ENCODE peak calls at places on chromosomes 1 and 21, in four cellular contexts. F is IMR-90, B is K562, L is A549. G is an unnamed sample.

GRCh38 chr1:208235983-208236761 is 8.0 kb downstream of the PLXNA2 start:
- DNase-seq in F (peak), B (peak), L (no peak), G (peak)

GRCh38 chr1:241716915-241717651 is 65.0 kb downstream of the WDR64 start:
- DNase-seq in F (no peak), B (no peak), L (no peak), G (no peak)

GRCh38 chr1:9166289-9167235 is 37.7 kb upstream of the GPR157 start:
- DNase-seq in F (peak), B (no peak), L (no peak), G (no peak)

GRCh38 chr1:22056043-22056442 is 3.5 kb downstream of the CDC42 start:
- DNase-seq in F (peak), B (no peak), L (no peak), G (no peak)

GRCh38 chr1:18923721-18924610 is 21.6 kb upstream of the ALDH4A1 start:
- DNase-seq in F (peak), B (no peak), L (no peak), G (no peak)

GRCh38 chr1:12435639-12436344 is 182.2 kb downstream of the DHRS3 start:
- DNase-seq in F (peak), B (no peak), L (no peak), G (no peak)

GRCh38 chr1:115643219-115643618 is 1.4 kb downstream of the VANGL1 start:
- DNase-seq in F (no peak), B (peak), L (no peak), G (no peak)

GRCh38 chr1:66364578-66365391 is 169.2 kb upstream of the SGIP1 start:
- DNase-seq in F (peak), B (no peak), L (no peak), G (no peak)

GRCh38 chr1:200428482-200429205 is 18.8 kb upstream of the ZNF281 start:
- DNase-seq in F (peak), B (no peak), L (no peak), G (no peak)

GRCh38 chr1:168085401-168085872 is 51.3 kb downstream of the GPR161 start:
- DNase-seq in F (no peak), B (peak), L (no peak), G (no peak)

GRCh38 chr1:34425785-34426184 is 249.1 kb downstream of the C1orf94 start:
- DNase-seq in F (no peak), B (no peak), L (no peak), G (no peak)

GRCh38 chr1:230273141-230273710 is 152.9 kb downstream of the PGBD5 start:
- DNase-seq in F (no peak), B (no peak), L (no peak), G (no peak)

GRCh38 chr1:26159113-26160039 is 497 bp downstream of the FAM110D start:
- DNase-seq in F (no peak), B (peak), L (no peak), G (no peak)

GRCh38 chr1:108865316-108865910 is 8.5 kb upstream of the AKNAD1 start:
- DNase-seq in F (no peak), B (no peak), L (no peak), G (no peak)

GRCh38 chr1:47853059-47853458 is 144.1 kb downstream of the TRABD2B start:
- DNase-seq in F (no peak), B (no peak), L (no peak), G (peak)

GRCh38 chr1:22471610-22472009 is 20.0 kb downstream of the ZBTB40 start:
- DNase-seq in F (no peak), B (no peak), L (no peak), G (no peak)

GRCh38 chr1:227934476-227935313 is 13.0 kb downstream of the WNT9A start:
- DNase-seq in F (peak), B (no peak), L (peak), G (peak)

GRCh38 chr1:150469291-150469690 is 17.9 kb upstream of the TARS2 start:
- DNase-seq in F (no peak), B (no peak), L (no peak), G (no peak)

GRCh38 chr1:76124196-76124595 is 49.6 kb downstream of the ST6GALNAC3 start:
- DNase-seq in F (no peak), B (no peak), L (peak), G (no peak)

GRCh38 chr1:30733520-30733919 is 10.1 kb upstream of the MATN1 start:
- DNase-seq in F (peak), B (peak), L (no peak), G (no peak)

GRCh38 chr1:156945881-156946661 is 25.6 kb downstream of the LRRC71 start:
- DNase-seq in F (peak), B (no peak), L (no peak), G (no peak)

GRCh38 chr1:206829282-206829681 is 36.1 kb upstream of the IL20 start:
- DNase-seq in F (no peak), B (no peak), L (no peak), G (no peak)

GRCh38 chr1:146034976-146035469 is 13.5 kb upstream of the HJV start:
- DNase-seq in F (no peak), B (no peak), L (peak), G (peak)

GRCh38 chr1:39720094-39720999 is 18.3 kb upstream of the PPIE start:
- DNase-seq in F (peak), B (peak), L (peak), G (peak)

GRCh38 chr1:235597867-235598553 is 51.6 kb downstream of the GNG4 start:
- DNase-seq in F (peak), B (peak), L (peak), G (peak)

GRCh38 chr1:63794927-63795326 is 21.1 kb downstream of the ROR1 start:
- DNase-seq in F (peak), B (no peak), L (no peak), G (no peak)

GRCh38 chr1:176816232-176816631 is 348.3 kb downstream of the ASTN1 start:
- DNase-seq in F (no peak), B (no peak), L (no peak), G (no peak)

GRCh38 chr1:100440075-100440809 is 87.9 kb downstream of the CDC14A start:
- DNase-seq in F (no peak), B (peak), L (no peak), G (peak)

GRCh38 chr1:163565171-163565570 is 243.4 kb downstream of the NUF2 start:
- DNase-seq in F (no peak), B (no peak), L (no peak), G (no peak)

GRCh38 chr1:68231627-68232303 is 558 bp downstream of the WLS start:
- DNase-seq in F (peak), B (no peak), L (peak), G (no peak)

GRCh38 chr21:44463716-44464115 is 8.4 kb downstream of the LRRC3 start:
- DNase-seq in F (no peak), B (no peak), L (no peak), G (no peak)

GRCh38 chr1:206000641-206001339 is 2.4 kb downstream of the RAB7B start:
- DNase-seq in F (peak), B (no peak), L (no peak), G (no peak)

GRCh38 chr1:30668026-30668425 is 55.4 kb downstream of the MATN1 start:
- DNase-seq in F (peak), B (no peak), L (no peak), G (no peak)

GRCh38 chr1:54818461-54819194 is 17.5 kb upstream of the TTC22 start:
- DNase-seq in F (no peak), B (no peak), L (no peak), G (no peak)
- TF ChIP-seq MAZ in F (no peak), B (no peak), L (no peak), G (no peak)

GRCh38 chr1:245614986-245615385 is 460.2 kb downstream of the KIF26B start:
- DNase-seq in F (no peak), B (no peak), L (no peak), G (no peak)
- TF ChIP-seq MAZ in F (no peak), B (no peak), L (no peak), G (no peak)

GRCh38 chr21:43020177-43020576 is 45.8 kb downstream of the PKNOX1 start:
- DNase-seq in F (no peak), B (no peak), L (no peak), G (no peak)
- TF ChIP-seq MAZ in F (no peak), B (no peak), L (no peak), G (no peak)

GRCh38 chr1:36479505-36480051 is 3.1 kb downstream of the CSF3R start:
- DNase-seq in F (no peak), B (no peak), L (no peak), G (no peak)
- TF ChIP-seq MAZ in F (no peak), B (peak), L (no peak), G (no peak)

GRCh38 chr1:93502561-93502960 is 54.6 kb downstream of the FNBP1L start:
- DNase-seq in F (no peak), B (no peak), L (no peak), G (no peak)

GRCh38 chr1:93501399-93501798 is 53.5 kb downstream of the FNBP1L start:
- DNase-seq in F (no peak), B (peak), L (no peak), G (no peak)

GRCh38 chr1:93500275-93500674 is 52.4 kb downstream of the FNBP1L start:
- DNase-seq in F (no peak), B (no peak), L (no peak), G (no peak)

GRCh38 chr1:93503163-93503562 is 55.2 kb downstream of the FNBP1L start:
- DNase-seq in F (no peak), B (no peak), L (no peak), G (no peak)

GRCh38 chr1:93501829-93502369 is 54.0 kb downstream of the FNBP1L start:
- DNase-seq in F (no peak), B (no peak), L (no peak), G (no peak)
- TF ChIP-seq MAZ in F (no peak), B (no peak), L (no peak), G (no peak)

DNA sequence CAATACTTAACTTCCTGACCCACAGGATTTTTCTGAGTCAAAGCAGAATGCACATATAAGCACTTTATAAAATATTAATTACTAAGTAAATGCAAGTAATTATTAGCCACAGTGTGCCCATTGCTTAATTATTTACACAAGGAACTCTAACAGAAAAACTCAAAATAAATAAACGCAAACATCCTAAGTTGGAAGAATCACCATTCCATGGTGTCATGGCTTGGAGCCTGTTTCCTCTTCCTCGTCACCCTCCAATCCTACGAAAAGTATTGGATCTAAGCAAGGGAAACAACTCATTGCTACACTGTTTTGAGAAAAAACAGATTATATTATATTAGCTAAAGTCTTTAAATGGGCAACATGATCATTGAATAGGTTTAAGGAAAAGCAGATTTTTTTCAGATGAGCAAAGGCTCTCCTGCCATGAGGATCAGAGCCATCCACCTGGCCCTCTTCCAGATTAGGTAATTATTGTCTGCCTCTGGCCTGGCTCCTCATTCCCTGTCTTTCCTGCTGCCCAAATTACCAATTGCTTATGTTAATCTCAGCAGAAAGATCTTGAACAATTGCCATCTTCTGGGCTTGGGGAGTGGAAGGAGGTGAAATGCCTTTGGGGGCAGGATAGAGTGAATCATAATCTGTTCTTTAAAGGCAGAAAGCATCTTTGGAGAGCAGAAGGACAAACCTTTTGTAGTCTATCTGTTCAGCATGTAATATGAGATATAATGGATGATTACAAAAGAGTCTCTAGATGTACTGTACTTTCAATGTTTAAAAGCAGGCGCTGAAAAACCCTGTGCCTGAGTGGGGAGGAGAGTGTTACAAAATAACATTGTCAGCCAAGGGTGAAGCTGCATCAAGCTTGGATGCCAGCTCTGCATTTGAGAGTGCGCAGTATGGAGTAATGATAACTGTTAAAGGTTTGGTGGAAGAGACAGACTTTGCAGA is 121.2 kb downstream of the DUSP10 start:
- DNase-seq in F (peak), B (no peak), L (peak), G (no peak)
- TF ChIP-seq MAZ in F (no peak), B (no peak), L (no peak), G (no peak)

DNA sequence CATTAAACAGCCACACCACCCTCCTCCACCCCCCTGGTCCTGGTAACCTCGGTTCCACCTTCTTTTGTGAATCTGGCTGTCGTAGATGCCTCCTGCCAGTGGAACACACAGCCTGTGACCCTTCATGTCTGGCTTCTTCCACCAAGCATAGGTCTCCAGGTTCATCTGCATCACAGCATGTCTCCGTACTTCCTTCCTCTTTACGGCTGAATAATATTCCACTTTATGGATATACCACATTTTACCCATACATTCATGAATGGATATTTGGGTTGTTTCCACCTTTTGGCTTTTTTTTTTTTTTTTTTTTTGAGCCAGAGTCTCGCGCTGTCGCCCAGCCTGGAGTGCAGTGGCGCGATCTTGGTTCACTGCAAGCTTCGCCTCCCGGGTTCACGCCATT is 11.8 kb upstream of the CALML6 start:
- DNase-seq in F (no peak), B (no peak), L (no peak), G (no peak)
- TF ChIP-seq MAZ in F (no peak), B (no peak), L (no peak), G (no peak)

G was measured in HepG2.